ENCODE peak calls at places on chromosomes 4 and X, in nine cellular contexts. S is esophagus squamous epithelium; G is head of caudate nucleus; D is iPS DF 6.9; C is posterior cingulate gyrus; Z is GM12891; Q is stimulated activated CD4-positive, alpha-beta T cell treated with anti-CD3 and anti-CD28 coated beads, Interleukin-12 subunit alpha, Interleukin-12 subunit beta, amount 100 ng/mL, for 24 hours; I is NAMALWA; Y is SHP77 treated with DMSO at 0.1 percent for 48 hours. V is an unnamed sample.

GRCh38 chrX:129006491-129006890 is 516.8 kb downstream of the SMARCA1 start:
- DNase-seq in C (no peak), I (no peak), D (no peak), Y (no peak), S (no peak), G (no peak), Q (no peak), Z (no peak), V (no peak)

GRCh38 chrX:19879742-19880378 is 7.5 kb downstream of the SH3KBP1 start:
- DNase-seq in Z (no peak), C (no peak), Y (no peak), I (no peak), S (no peak), G (no peak), Q (no peak), D (no peak), V (no peak)

GRCh38 chr4:52173470-52174055 is 122.5 kb downstream of the SPATA18 start:
- DNase-seq in I (no peak), C (no peak), Y (no peak), G (no peak), Z (no peak), S (no peak), D (no peak), Q (no peak), V (no peak)

GRCh38 chr4:72505314-72505744 is 63.7 kb downstream of the ADAMTS3 start:
- DNase-seq in I (peak), S (no peak), D (peak), C (no peak), G (no peak), Z (no peak), Q (no peak), Y (peak), V (peak)

GRCh38 chrX:152886716-152887115 is 11.2 kb upstream of the ZNF185 start:
- DNase-seq in I (no peak), G (no peak), Y (no peak), Q (no peak), C (no peak), Z (no peak), S (no peak), D (no peak), V (no peak)

GRCh38 chr4:66736593-66736992 is 808.7 kb downstream of the CENPC start:
- DNase-seq in D (no peak), I (no peak), S (no peak), Q (no peak), G (peak), Y (no peak), Z (no peak), C (no peak), V (no peak)

GRCh38 chrX:150405576-150405975 is 42.5 kb downstream of the MAMLD1 start:
- DNase-seq in C (no peak), Q (no peak), Y (no peak), Z (no peak), D (no peak), G (no peak), I (peak), S (no peak), V (no peak)

GRCh38 chr4:168516841-168517240 is 20.0 kb downstream of the PALLD start:
- DNase-seq in Y (no peak), I (no peak), D (no peak), G (no peak), S (no peak), C (no peak), Q (no peak), Z (no peak), V (no peak)

GRCh38 chrX:132491191-132491590 is 2.4 kb upstream of the MBNL3 start:
- DNase-seq in C (no peak), G (no peak), S (no peak), I (peak), D (no peak), Z (no peak), Y (peak), Q (no peak), V (peak)

GRCh38 chr4:17494258-17494657 is 17.6 kb downstream of the QDPR start:
- DNase-seq in I (no peak), Z (no peak), S (no peak), G (peak), C (no peak), Q (no peak), D (no peak), Y (no peak), V (no peak)

GRCh38 chr4:80840396-80840795 is 190.1 kb upstream of the BMP3 start:
- DNase-seq in D (no peak), S (no peak), G (no peak), I (no peak), Z (no peak), Q (no peak), Y (no peak), C (no peak), V (no peak)

V was measured in MM.1S.